ENCODE peak calls at places on chromosomes 2 and 18, in five cellular contexts. U is stimulated activated CD8-positive, alpha-beta memory T cell treated with anti-CD3 and anti-CD28 coated beads, Interleukin-2, amount 100 ng/mL, for 48 hours; V is LoVo; T is M059J; E is C1 segment of cervical spinal cord. J is an unnamed sample.
A peak's percentile ranks its signal among the peaks of the same experiment; 100 is the strongest.

GRCh38 chr2:238040918-238041317 is 19.9 kb upstream of the SCLY start:
- DNase-seq in U (no peak), V (no peak), T (no peak), E (no peak), J (no peak)

GRCh38 chr2:127657232-127657595 is 11.3 kb downstream of the GPR17 start:
- DNase-seq in U (no peak), V (no peak), T (no peak), E (no peak), J (no peak)

GRCh38 chr2:172196768-172197322 is 94.1 kb upstream of the DLX2 start:
- DNase-seq in U (peak; percentile 33), V (peak; percentile 80), T (peak; percentile 88), E (no peak), J (peak; percentile 26)

GRCh38 chr2:142188562-142188961 is 57.7 kb upstream of the LRP1B start:
- DNase-seq in U (no peak), V (no peak), T (peak; percentile 8), E (no peak), J (no peak)

GRCh38 chr2:130264046-130264445 is 65.8 kb upstream of the TUBA3E start:
- DNase-seq in U (no peak), V (no peak), T (no peak), E (no peak), J (no peak)

GRCh38 chr2:132593171-132593570 is 76.8 kb downstream of the LYPD1 start:
- DNase-seq in U (no peak), V (no peak), T (peak; percentile 63), E (no peak), J (peak; percentile 9)

GRCh38 chr2:237674731-237675276 is 47.4 kb downstream of the LRRFIP1 start:
- DNase-seq in U (peak; percentile 57), V (no peak), T (peak; percentile 84), E (peak; percentile 40), J (peak; percentile 73)

GRCh38 chr18:55861266-55861665 is 273.3 kb upstream of the TCF4 start:
- DNase-seq in U (no peak), V (no peak), T (peak; percentile 53), E (peak; percentile 46), J (peak; percentile 29)

GRCh38 chr2:27921880-27922589 is 31.5 kb downstream of the BABAM2 start:
- DNase-seq in U (no peak), V (peak; percentile 60), T (no peak), E (no peak), J (peak; percentile 5)

GRCh38 chr2:175744000-175744399 is 258.1 kb downstream of the LNPK start:
- DNase-seq in U (no peak), V (no peak), T (no peak), E (no peak), J (no peak)

GRCh38 chr2:27356056-27356381 is 545 bp downstream of the GTF3C2 start:
- DNase-seq in U (peak; percentile 41), V (peak; percentile 78), T (peak; percentile 72), E (no peak), J (peak; percentile 49)

GRCh38 chr2:584863-585823 is 92.1 kb downstream of the TMEM18 start:
- DNase-seq in U (peak; percentile 15), V (no peak), T (peak; percentile 18), E (no peak), J (no peak)

GRCh38 chr18:78678318-78678695 is 301.3 kb upstream of the SALL3 start:
- DNase-seq in U (no peak), V (no peak), T (no peak), E (no peak), J (no peak)